ENCODE peak calls at places on chromosomes 6 and 20, in ten cellular contexts. One of them, this sample, is unnamed.

GRCh38 chr6:46175976-46176375 is 5.2 kb upstream of the ENPP5 start:
- DNase-seq in GM12892: no peak
- DNase-seq in spleen: no peak
- DNase-seq in breast epithelium: no peak
- DNase-seq in sigmoid colon: no peak
- DNase-seq in K562: no peak
- DNase-seq in vagina: no peak
- DNase-seq in transverse colon: no peak
- DNase-seq in HCT116: no peak
- DNase-seq in endothelial cell of umbilical vein: no peak
- DNase-seq in this sample: no peak

GRCh38 chr6:142947702-142948480 is 2.9 kb upstream of the HIVEP2 start:
- DNase-seq in sigmoid colon: no peak
- DNase-seq in spleen: no peak
- DNase-seq in transverse colon: no peak
- DNase-seq in vagina: no peak
- DNase-seq in endothelial cell of umbilical vein: no peak
- DNase-seq in HCT116: no peak
- DNase-seq in breast epithelium: no peak
- DNase-seq in GM12892: no peak
- DNase-seq in K562: no peak
- DNase-seq in this sample: no peak

GRCh38 chr6:78076371-78076770 is 423.5 kb downstream of the MEI4 start:
- DNase-seq in transverse colon: no peak
- DNase-seq in sigmoid colon: no peak
- DNase-seq in spleen: no peak
- DNase-seq in K562: no peak
- DNase-seq in HCT116: no peak
- DNase-seq in vagina: no peak
- DNase-seq in breast epithelium: no peak
- DNase-seq in GM12892: no peak
- DNase-seq in endothelial cell of umbilical vein: no peak
- DNase-seq in this sample: no peak

GRCh38 chr20:58547527-58548475 is 32.6 kb upstream of the APCDD1L start:
- DNase-seq in HCT116: no peak
- DNase-seq in spleen: no peak
- DNase-seq in K562: no peak
- DNase-seq in GM12892: no peak
- DNase-seq in transverse colon: no peak
- DNase-seq in sigmoid colon: no peak
- DNase-seq in breast epithelium: no peak
- DNase-seq in vagina: peak; percentile 49
- DNase-seq in endothelial cell of umbilical vein: peak; percentile 49
- DNase-seq in this sample: no peak

GRCh38 chr6:15319677-15320076 is 73.8 kb downstream of the JARID2 start:
- DNase-seq in spleen: no peak
- DNase-seq in vagina: no peak
- DNase-seq in transverse colon: no peak
- DNase-seq in sigmoid colon: no peak
- DNase-seq in HCT116: no peak
- DNase-seq in endothelial cell of umbilical vein: no peak
- DNase-seq in GM12892: no peak
- DNase-seq in breast epithelium: no peak
- DNase-seq in K562: no peak
- DNase-seq in this sample: no peak

GRCh38 chr6:38058022-38058421 is 238.5 kb downstream of the ZFAND3 start:
- DNase-seq in HCT116: peak; percentile 58
- DNase-seq in spleen: no peak
- DNase-seq in K562: no peak
- DNase-seq in transverse colon: no peak
- DNase-seq in endothelial cell of umbilical vein: no peak
- DNase-seq in vagina: no peak
- DNase-seq in sigmoid colon: no peak
- DNase-seq in GM12892: peak; percentile 12
- DNase-seq in breast epithelium: no peak
- DNase-seq in this sample: no peak

GRCh38 chr6:44062771-44063560 is 64.3 kb downstream of the MRPL14 start:
- DNase-seq in endothelial cell of umbilical vein: no peak
- DNase-seq in sigmoid colon: no peak
- DNase-seq in spleen: peak; percentile 86
- DNase-seq in HCT116: no peak
- DNase-seq in breast epithelium: no peak
- DNase-seq in transverse colon: no peak
- DNase-seq in vagina: no peak
- DNase-seq in K562: peak; percentile 79
- DNase-seq in GM12892: no peak
- DNase-seq in this sample: peak; percentile 81

GRCh38 chr20:10492844-10493243 is 57.7 kb downstream of the SLX4IP start:
- DNase-seq in GM12892: no peak
- DNase-seq in HCT116: no peak
- DNase-seq in vagina: no peak
- DNase-seq in spleen: no peak
- DNase-seq in endothelial cell of umbilical vein: no peak
- DNase-seq in K562: no peak
- DNase-seq in sigmoid colon: no peak
- DNase-seq in transverse colon: no peak
- DNase-seq in breast epithelium: no peak
- DNase-seq in this sample: no peak

GRCh38 chr20:36885355-36885754 is 9.4 kb downstream of the TLDC2 start:
- DNase-seq in vagina: no peak
- DNase-seq in spleen: no peak
- DNase-seq in endothelial cell of umbilical vein: no peak
- DNase-seq in K562: peak; percentile 51
- DNase-seq in GM12892: no peak
- DNase-seq in sigmoid colon: no peak
- DNase-seq in HCT116: no peak
- DNase-seq in transverse colon: no peak
- DNase-seq in breast epithelium: no peak
- DNase-seq in this sample: no peak

GRCh38 chr6:125132058-125132457 is 21.5 kb upstream of the TPD52L1 start:
- DNase-seq in breast epithelium: no peak
- DNase-seq in HCT116: no peak
- DNase-seq in spleen: no peak
- DNase-seq in endothelial cell of umbilical vein: no peak
- DNase-seq in K562: no peak
- DNase-seq in transverse colon: no peak
- DNase-seq in GM12892: no peak
- DNase-seq in vagina: no peak
- DNase-seq in sigmoid colon: no peak
- DNase-seq in this sample: no peak

GRCh38 chr6:167424060-167424673 is 99.3 kb downstream of the TTLL2 start:
- DNase-seq in transverse colon: no peak
- DNase-seq in K562: no peak
- DNase-seq in sigmoid colon: no peak
- DNase-seq in breast epithelium: no peak
- DNase-seq in vagina: no peak
- DNase-seq in spleen: no peak
- DNase-seq in HCT116: no peak
- DNase-seq in GM12892: no peak
- DNase-seq in endothelial cell of umbilical vein: no peak
- DNase-seq in this sample: peak; percentile 54

GRCh38 chr6:73710470-73710869 is 14.5 kb downstream of the CD109 start:
- DNase-seq in HCT116: peak; percentile 82
- DNase-seq in vagina: no peak
- DNase-seq in transverse colon: no peak
- DNase-seq in endothelial cell of umbilical vein: peak; percentile 57
- DNase-seq in breast epithelium: no peak
- DNase-seq in K562: no peak
- DNase-seq in spleen: no peak
- DNase-seq in sigmoid colon: no peak
- DNase-seq in GM12892: no peak
- DNase-seq in this sample: no peak

GRCh38 chr6:68108243-68108835 is 526.7 kb upstream of the ADGRB3 start:
- DNase-seq in transverse colon: no peak
- DNase-seq in breast epithelium: no peak
- DNase-seq in HCT116: no peak
- DNase-seq in spleen: no peak
- DNase-seq in sigmoid colon: no peak
- DNase-seq in vagina: no peak
- DNase-seq in endothelial cell of umbilical vein: no peak
- DNase-seq in GM12892: no peak
- DNase-seq in K562: peak; percentile 24
- DNase-seq in this sample: no peak

GRCh38 chr20:24768977-24769675 is 179.9 kb upstream of the CST7 start:
- DNase-seq in breast epithelium: peak; percentile 27
- DNase-seq in sigmoid colon: no peak
- DNase-seq in vagina: no peak
- DNase-seq in spleen: peak; percentile 38
- DNase-seq in HCT116: no peak
- DNase-seq in endothelial cell of umbilical vein: no peak
- DNase-seq in K562: no peak
- DNase-seq in GM12892: no peak
- DNase-seq in transverse colon: no peak
- DNase-seq in this sample: no peak

GRCh38 chr6:100163035-100163434 is 169.0 kb upstream of the MCHR2 start:
- DNase-seq in transverse colon: no peak
- DNase-seq in sigmoid colon: no peak
- DNase-seq in spleen: no peak
- DNase-seq in K562: no peak
- DNase-seq in HCT116: no peak
- DNase-seq in GM12892: no peak
- DNase-seq in breast epithelium: no peak
- DNase-seq in endothelial cell of umbilical vein: no peak
- DNase-seq in vagina: no peak
- DNase-seq in this sample: no peak

GRCh38 chr6:32637219-32637880 is at the start of gene HLA-DQA1:
- DNase-seq in endothelial cell of umbilical vein: no peak
- DNase-seq in transverse colon: no peak
- DNase-seq in vagina: no peak
- DNase-seq in HCT116: no peak
- DNase-seq in spleen: peak; percentile 77
- DNase-seq in sigmoid colon: no peak
- DNase-seq in breast epithelium: no peak
- DNase-seq in GM12892: peak; percentile 23
- DNase-seq in K562: no peak
- DNase-seq in this sample: no peak
- TF ChIP-seq POLR2AphosphoS5 in endothelial cell of umbilical vein: no peak
- TF ChIP-seq POLR2AphosphoS5 in transverse colon: no peak
- TF ChIP-seq POLR2AphosphoS5 in vagina: no peak
- TF ChIP-seq POLR2AphosphoS5 in HCT116: no peak
- TF ChIP-seq POLR2AphosphoS5 in spleen: peak; percentile 81
- TF ChIP-seq POLR2AphosphoS5 in sigmoid colon: no peak
- TF ChIP-seq POLR2AphosphoS5 in breast epithelium: no peak
- TF ChIP-seq POLR2AphosphoS5 in GM12892: peak; percentile 99
- TF ChIP-seq POLR2AphosphoS5 in K562: no peak
- TF ChIP-seq POLR2AphosphoS5 in this sample: peak; percentile 55

DNA sequence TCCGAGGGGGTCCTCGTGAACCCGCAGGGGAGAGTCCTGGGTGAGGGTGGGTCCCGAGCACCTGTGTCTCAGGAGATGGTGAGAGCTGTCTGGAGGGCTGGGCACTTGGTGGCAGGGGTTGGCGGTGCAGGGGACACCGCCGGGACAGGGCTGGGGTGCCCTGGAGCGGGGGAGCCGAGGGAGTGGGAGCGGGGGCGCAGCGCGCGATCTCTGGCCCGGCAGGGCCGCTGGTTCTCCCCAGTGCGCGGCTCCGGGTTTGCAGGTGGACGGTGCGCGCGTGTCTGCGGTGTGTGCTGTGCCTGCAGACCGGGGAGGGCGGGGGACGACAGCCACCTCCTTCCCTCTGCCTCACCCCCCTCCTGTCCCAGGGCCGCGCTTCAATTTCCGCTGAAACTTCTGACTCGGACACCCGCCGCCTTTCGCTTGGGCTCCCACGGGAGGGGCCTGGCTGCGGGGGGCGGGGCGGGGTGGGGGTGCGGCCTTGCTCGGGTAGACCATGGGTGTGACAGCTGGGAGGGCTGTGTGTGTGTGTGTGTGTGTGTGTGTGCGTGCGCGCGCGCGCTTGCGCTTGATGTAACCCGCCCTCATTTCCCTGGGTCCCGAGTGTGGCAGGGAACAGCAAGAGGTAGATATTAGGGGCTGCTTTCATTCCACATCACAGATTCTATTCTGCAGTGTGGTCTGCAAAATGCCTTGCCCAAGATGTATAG is 1.2 kb downstream of the TRIB3 start:
- DNase-seq in HCT116: peak; percentile 61
- DNase-seq in transverse colon: peak; percentile 87
- DNase-seq in GM12892: peak; percentile 83
- DNase-seq in spleen: peak; percentile 96
- DNase-seq in sigmoid colon: peak; percentile 83
- DNase-seq in K562: peak; percentile 79
- DNase-seq in vagina: no peak
- DNase-seq in endothelial cell of umbilical vein: peak; percentile 48
- DNase-seq in breast epithelium: peak; percentile 83
- DNase-seq in this sample: peak; percentile 91
- TF ChIP-seq POLR2A in HCT116: no peak
- TF ChIP-seq POLR2A in transverse colon: peak; percentile 60
- TF ChIP-seq POLR2A in GM12892: peak; percentile 71
- TF ChIP-seq POLR2A in spleen: no peak
- TF ChIP-seq POLR2A in sigmoid colon: no peak
- TF ChIP-seq POLR2A in K562: peak; percentile 82
- TF ChIP-seq POLR2A in vagina: no peak
- TF ChIP-seq POLR2A in endothelial cell of umbilical vein: peak; percentile 36
- TF ChIP-seq POLR2A in breast epithelium: no peak
- TF ChIP-seq POLR2A in this sample: no peak

GRCh38 chr20:32482251-32483220 is 102.6 kb downstream of the NOL4L start:
- DNase-seq in vagina: no peak
- DNase-seq in HCT116: no peak
- DNase-seq in transverse colon: peak; percentile 57
- DNase-seq in breast epithelium: no peak
- DNase-seq in endothelial cell of umbilical vein: peak; percentile 35
- DNase-seq in GM12892: peak; percentile 46
- DNase-seq in spleen: peak; percentile 93
- DNase-seq in sigmoid colon: peak; percentile 76
- DNase-seq in K562: no peak
- DNase-seq in this sample: peak; percentile 92
- TF ChIP-seq POLR2AphosphoS5 in vagina: no peak
- TF ChIP-seq POLR2AphosphoS5 in HCT116: no peak
- TF ChIP-seq POLR2AphosphoS5 in transverse colon: no peak
- TF ChIP-seq POLR2AphosphoS5 in breast epithelium: no peak
- TF ChIP-seq POLR2AphosphoS5 in endothelial cell of umbilical vein: no peak
- TF ChIP-seq POLR2AphosphoS5 in GM12892: no peak
- TF ChIP-seq POLR2AphosphoS5 in spleen: peak; percentile 66
- TF ChIP-seq POLR2AphosphoS5 in sigmoid colon: no peak
- TF ChIP-seq POLR2AphosphoS5 in K562: no peak
- TF ChIP-seq POLR2AphosphoS5 in this sample: no peak

DNA sequence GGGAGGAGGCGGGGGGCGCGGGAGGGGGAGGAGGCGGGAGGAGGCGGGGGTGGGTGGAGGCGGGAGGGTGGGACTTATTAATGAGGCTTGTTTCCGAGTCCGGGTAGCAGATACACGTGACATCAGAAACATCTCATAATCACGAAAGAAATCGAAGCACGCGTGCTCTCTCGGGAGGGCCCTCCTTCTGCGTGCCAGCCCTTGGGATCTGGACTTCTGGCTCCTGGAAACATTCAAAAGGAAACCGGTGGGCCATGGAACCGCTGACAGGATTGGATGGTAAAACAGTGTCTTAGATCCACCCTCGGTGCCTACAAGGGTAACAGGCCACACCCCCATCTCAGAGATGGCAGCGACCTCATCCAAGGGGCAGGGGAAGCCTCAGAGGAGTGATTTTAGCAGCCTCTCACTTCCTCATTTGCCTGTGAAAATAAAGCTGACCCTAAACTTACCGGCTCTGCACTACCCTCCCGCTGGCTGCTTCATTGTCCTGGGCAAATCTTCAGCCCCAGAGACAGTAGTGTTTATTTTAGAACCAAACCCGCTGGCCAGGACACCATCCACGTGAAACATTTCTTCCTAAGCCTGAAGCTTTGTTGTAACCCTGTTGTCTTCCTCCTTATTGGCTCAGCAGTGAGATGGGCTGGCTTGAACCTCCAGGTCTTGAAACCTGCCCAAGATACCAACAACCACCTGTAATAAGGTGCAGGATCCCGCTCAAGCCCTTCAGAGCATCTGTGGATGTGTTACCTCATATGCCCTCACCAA is 97.5 kb downstream of the PSMG4 start:
- DNase-seq in K562: peak; percentile 94
- DNase-seq in breast epithelium: peak; percentile 64
- DNase-seq in HCT116: peak; percentile 44
- DNase-seq in sigmoid colon: peak; percentile 91
- DNase-seq in GM12892: peak; percentile 60
- DNase-seq in transverse colon: peak; percentile 77
- DNase-seq in endothelial cell of umbilical vein: peak; percentile 75
- DNase-seq in spleen: peak; percentile 92
- DNase-seq in vagina: peak; percentile 94
- DNase-seq in this sample: no peak
- TF ChIP-seq POLR2A in K562: no peak
- TF ChIP-seq POLR2A in breast epithelium: no peak
- TF ChIP-seq POLR2A in HCT116: no peak
- TF ChIP-seq POLR2A in sigmoid colon: no peak
- TF ChIP-seq POLR2A in GM12892: no peak
- TF ChIP-seq POLR2A in transverse colon: no peak
- TF ChIP-seq POLR2A in endothelial cell of umbilical vein: no peak
- TF ChIP-seq POLR2A in spleen: no peak
- TF ChIP-seq POLR2A in vagina: no peak
- TF ChIP-seq POLR2A in this sample: peak; percentile 33